ENCODE peak calls at places on chromosome 3, in five cellular contexts. F, J, K, S and Q are unnamed samples.
A peak's percentile ranks its signal among the peaks of the same experiment; 100 is the strongest.

GRCh38 chr3:190120161-190121060 is at the start of gene P3H2:
- DNase-seq in F (peak; percentile 87), J (no peak), K (peak; percentile 84), S (no peak), Q (peak; percentile 93)

GRCh38 chr3:42712716-42713372 is 10.2 kb upstream of the HHATL start:
- DNase-seq in F (no peak), J (no peak), K (no peak), S (no peak), Q (no peak)

GRCh38 chr3:102224171-102224570 is 210.6 kb upstream of the ZPLD1 start:
- DNase-seq in F (peak; percentile 25), J (peak; percentile 19), K (no peak), S (no peak), Q (peak; percentile 65)

GRCh38 chr3:29285356-29286070 is 4.6 kb downstream of the RBMS3 start:
- DNase-seq in F (peak; percentile 22), J (no peak), K (no peak), S (no peak), Q (peak; percentile 36)

GRCh38 chr3:22569570-22569969 is 633.6 kb upstream of the UBE2E2 start:
- DNase-seq in F (no peak), J (no peak), K (no peak), S (no peak), Q (no peak)

GRCh38 chr3:123818921-123819429 is 65.2 kb downstream of the MYLK start:
- DNase-seq in F (peak; percentile 90), J (no peak), K (no peak), S (no peak), Q (peak; percentile 81)

GRCh38 chr3:189685854-189686253 is 54.7 kb downstream of the TP63 start:
- DNase-seq in F (peak; percentile 82), J (no peak), K (no peak), S (no peak), Q (peak; percentile 87)

GRCh38 chr3:138812806-138813205 is 21.9 kb downstream of the PIK3CB start:
- DNase-seq in F (no peak), J (no peak), K (no peak), S (no peak), Q (peak; percentile 15)

GRCh38 chr3:47791193-47791855 is 9.6 kb upstream of the SMARCC1 start:
- DNase-seq in F (no peak), J (no peak), K (no peak), S (no peak), Q (peak; percentile 51)

GRCh38 chr3:41120461-41120860 is 78.8 kb upstream of the CTNNB1 start:
- DNase-seq in F (no peak), J (no peak), K (no peak), S (no peak), Q (no peak)

GRCh38 chr3:127049390-127049789 is 66.5 kb downstream of the PLXNA1 start:
- DNase-seq in F (no peak), J (no peak), K (no peak), S (no peak), Q (peak; percentile 22)

GRCh38 chr3:154885016-154885415 is 195.1 kb upstream of the MME start:
- DNase-seq in F (peak; percentile 35), J (no peak), K (no peak), S (no peak), Q (peak; percentile 77)

GRCh38 chr3:4680881-4681300 is 187.7 kb downstream of the ITPR1 start:
- DNase-seq in F (peak; percentile 51), J (peak; percentile 45), K (no peak), S (no peak), Q (peak; percentile 30)

GRCh38 chr3:28973621-28974020 is 307.2 kb upstream of the RBMS3 start:
- DNase-seq in F (peak; percentile 77), J (no peak), K (no peak), S (no peak), Q (peak; percentile 41)

GRCh38 chr3:99128740-99129505 is 227.4 kb upstream of the DCBLD2 start:
- DNase-seq in F (peak; percentile 99), J (no peak), K (no peak), S (no peak), Q (peak; percentile 100)

GRCh38 chr3:158723991-158724390 is 8.3 kb downstream of the RARRES1 start:
- DNase-seq in F (no peak), J (no peak), K (no peak), S (no peak), Q (no peak)

GRCh38 chr3:40584625-40585189 is 59.9 kb downstream of the ZNF621 start:
- DNase-seq in F (peak; percentile 42), J (peak; percentile 74), K (peak; percentile 87), S (peak; percentile 41), Q (peak; percentile 73)

GRCh38 chr3:191425322-191425734 is 35.6 kb upstream of the PYDC2 start:
- DNase-seq in F (no peak), J (no peak), K (no peak), S (no peak), Q (no peak)

GRCh38 chr3:53824795-53825194 is 21.4 kb downstream of the CHDH start:
- DNase-seq in F (no peak), J (no peak), K (peak; percentile 9), S (no peak), Q (no peak)

GRCh38 chr3:10666621-10667020 is 149.4 kb upstream of the SLC6A11 start:
- DNase-seq in F (no peak), J (peak; percentile 61), K (no peak), S (no peak), Q (no peak)

GRCh38 chr3:175940243-175940642 is 1081.1 kb downstream of the NAALADL2 start:
- DNase-seq in F (peak; percentile 53), J (no peak), K (no peak), S (no peak), Q (peak; percentile 92)

GRCh38 chr3:5330152-5330810 is 142.8 kb downstream of the EDEM1 start:
- DNase-seq in F (peak; percentile 79), J (no peak), K (no peak), S (no peak), Q (peak; percentile 49)

GRCh38 chr3:133329626-133330025 is 70.2 kb upstream of the BFSP2 start:
- DNase-seq in F (no peak), J (no peak), K (no peak), S (no peak), Q (no peak)

GRCh38 chr3:173028351-173028750 is 112.7 kb downstream of the SPATA16 start:
- DNase-seq in F (no peak), J (no peak), K (no peak), S (no peak), Q (no peak)

GRCh38 chr3:188558343-188559068 is 404.5 kb downstream of the LPP start:
- DNase-seq in F (peak; percentile 59), J (no peak), K (no peak), S (no peak), Q (peak; percentile 54)

GRCh38 chr3:23550402-23550801 is 255.4 kb upstream of the UBE2E1 start:
- DNase-seq in F (no peak), J (no peak), K (no peak), S (no peak), Q (no peak)

GRCh38 chr3:76651784-76652183 is 388.1 kb upstream of the ROBO2 start:
- DNase-seq in F (no peak), J (peak; percentile 3), K (no peak), S (no peak), Q (no peak)

GRCh38 chr3:74591946-74592345 is 22.5 kb downstream of the CNTN3 start:
- DNase-seq in F (no peak), J (no peak), K (no peak), S (no peak), Q (peak; percentile 4)

GRCh38 chr3:38039101-38039898 is at the start of gene DLEC1:
- DNase-seq in F (peak; percentile 47), J (peak; percentile 73), K (peak; percentile 77), S (peak; percentile 88), Q (peak; percentile 72)

GRCh38 chr3:43726511-43726910 is 35.8 kb downstream of the ABHD5 start:
- DNase-seq in F (peak; percentile 69), J (no peak), K (no peak), S (no peak), Q (peak; percentile 47)

GRCh38 chr3:32340639-32341365 is 50.9 kb upstream of the CMTM7 start:
- DNase-seq in F (no peak), J (peak; percentile 23), K (no peak), S (no peak), Q (no peak)